ENCODE peak calls at places on chromosomes 3 and 15, in ten cellular contexts. One of them, this sample, is unnamed.

GRCh38 chr3:114558271-114558670 is 264.4 kb downstream of the TIGIT start:
- DNase-seq in transverse colon: no peak
- DNase-seq in CD8-positive, alpha-beta memory T cell: no peak
- DNase-seq in stomach: no peak
- DNase-seq in PC-9: no peak
- DNase-seq in heart right ventricle: no peak
- DNase-seq in upper lobe of right lung: no peak
- DNase-seq in brain microvascular endothelial cell: no peak
- DNase-seq in cardiac muscle cell: peak
- DNase-seq in body of pancreas: no peak
- DNase-seq in this sample: no peak

GRCh38 chr3:45765956-45766355 is 30.4 kb downstream of the SLC6A20 start:
- DNase-seq in transverse colon: no peak
- DNase-seq in heart right ventricle: no peak
- DNase-seq in brain microvascular endothelial cell: no peak
- DNase-seq in body of pancreas: no peak
- DNase-seq in cardiac muscle cell: no peak
- DNase-seq in stomach: no peak
- DNase-seq in PC-9: no peak
- DNase-seq in upper lobe of right lung: no peak
- DNase-seq in CD8-positive, alpha-beta memory T cell: no peak
- DNase-seq in this sample: no peak

GRCh38 chr3:48402281-48402732 is 27.6 kb downstream of the PLXNB1 start:
- DNase-seq in CD8-positive, alpha-beta memory T cell: no peak
- DNase-seq in transverse colon: peak
- DNase-seq in PC-9: no peak
- DNase-seq in upper lobe of right lung: peak
- DNase-seq in cardiac muscle cell: peak
- DNase-seq in heart right ventricle: no peak
- DNase-seq in brain microvascular endothelial cell: peak
- DNase-seq in body of pancreas: peak
- DNase-seq in stomach: peak
- DNase-seq in this sample: peak

GRCh38 chr15:67736810-67737209 is 88.5 kb upstream of the SKOR1 start:
- DNase-seq in transverse colon: no peak
- DNase-seq in PC-9: no peak
- DNase-seq in body of pancreas: no peak
- DNase-seq in brain microvascular endothelial cell: no peak
- DNase-seq in stomach: no peak
- DNase-seq in upper lobe of right lung: no peak
- DNase-seq in heart right ventricle: no peak
- DNase-seq in CD8-positive, alpha-beta memory T cell: no peak
- DNase-seq in cardiac muscle cell: no peak
- DNase-seq in this sample: no peak

GRCh38 chr15:90103669-90104329 is 1.5 kb upstream of the IDH2 start:
- DNase-seq in cardiac muscle cell: no peak
- DNase-seq in upper lobe of right lung: no peak
- DNase-seq in transverse colon: no peak
- DNase-seq in stomach: peak
- DNase-seq in PC-9: no peak
- DNase-seq in CD8-positive, alpha-beta memory T cell: no peak
- DNase-seq in brain microvascular endothelial cell: no peak
- DNase-seq in heart right ventricle: no peak
- DNase-seq in body of pancreas: peak
- DNase-seq in this sample: no peak

GRCh38 chr3:45890405-45890804 is 4.1 kb downstream of the CCR9 start:
- DNase-seq in heart right ventricle: no peak
- DNase-seq in CD8-positive, alpha-beta memory T cell: no peak
- DNase-seq in cardiac muscle cell: no peak
- DNase-seq in PC-9: no peak
- DNase-seq in body of pancreas: peak
- DNase-seq in brain microvascular endothelial cell: no peak
- DNase-seq in stomach: no peak
- DNase-seq in upper lobe of right lung: no peak
- DNase-seq in transverse colon: peak
- DNase-seq in this sample: peak

GRCh38 chr3:16523778-16524177 is 10.3 kb upstream of the RFTN1 start:
- DNase-seq in body of pancreas: no peak
- DNase-seq in heart right ventricle: no peak
- DNase-seq in transverse colon: no peak
- DNase-seq in cardiac muscle cell: no peak
- DNase-seq in brain microvascular endothelial cell: peak
- DNase-seq in stomach: no peak
- DNase-seq in upper lobe of right lung: no peak
- DNase-seq in CD8-positive, alpha-beta memory T cell: no peak
- DNase-seq in PC-9: no peak
- DNase-seq in this sample: no peak

GRCh38 chr15:20409247-20409646 is 132.4 kb downstream of the GOLGA6L6 start:
- DNase-seq in heart right ventricle: no peak
- DNase-seq in CD8-positive, alpha-beta memory T cell: no peak
- DNase-seq in brain microvascular endothelial cell: no peak
- DNase-seq in body of pancreas: no peak
- DNase-seq in cardiac muscle cell: no peak
- DNase-seq in PC-9: no peak
- DNase-seq in transverse colon: no peak
- DNase-seq in stomach: no peak
- DNase-seq in upper lobe of right lung: no peak
- DNase-seq in this sample: no peak

GRCh38 chr3:99981138-99981537 is 133.2 kb downstream of the FILIP1L start:
- DNase-seq in transverse colon: no peak
- DNase-seq in body of pancreas: no peak
- DNase-seq in upper lobe of right lung: no peak
- DNase-seq in heart right ventricle: no peak
- DNase-seq in CD8-positive, alpha-beta memory T cell: no peak
- DNase-seq in cardiac muscle cell: no peak
- DNase-seq in stomach: no peak
- DNase-seq in brain microvascular endothelial cell: no peak
- DNase-seq in PC-9: no peak
- DNase-seq in this sample: no peak

GRCh38 chr15:57506422-57506821 is 85.3 kb upstream of the MYZAP start:
- DNase-seq in upper lobe of right lung: no peak
- DNase-seq in brain microvascular endothelial cell: no peak
- DNase-seq in PC-9: no peak
- DNase-seq in transverse colon: no peak
- DNase-seq in heart right ventricle: no peak
- DNase-seq in stomach: no peak
- DNase-seq in body of pancreas: peak
- DNase-seq in cardiac muscle cell: no peak
- DNase-seq in CD8-positive, alpha-beta memory T cell: no peak
- DNase-seq in this sample: no peak

GRCh38 chr15:27365441-27365840 is 394.5 kb downstream of the GABRG3 start:
- DNase-seq in transverse colon: no peak
- DNase-seq in brain microvascular endothelial cell: no peak
- DNase-seq in cardiac muscle cell: no peak
- DNase-seq in body of pancreas: no peak
- DNase-seq in upper lobe of right lung: no peak
- DNase-seq in stomach: no peak
- DNase-seq in heart right ventricle: no peak
- DNase-seq in CD8-positive, alpha-beta memory T cell: no peak
- DNase-seq in PC-9: no peak
- DNase-seq in this sample: no peak

GRCh38 chr3:14183015-14183577 is 4.5 kb downstream of the LSM3 start:
- DNase-seq in body of pancreas: no peak
- DNase-seq in upper lobe of right lung: no peak
- DNase-seq in stomach: no peak
- DNase-seq in PC-9: no peak
- DNase-seq in cardiac muscle cell: no peak
- DNase-seq in transverse colon: no peak
- DNase-seq in heart right ventricle: no peak
- DNase-seq in brain microvascular endothelial cell: no peak
- DNase-seq in CD8-positive, alpha-beta memory T cell: no peak
- DNase-seq in this sample: no peak

GRCh38 chr15:69462030-69462492 is 9.4 kb downstream of the RPLP1 start:
- DNase-seq in brain microvascular endothelial cell: no peak
- DNase-seq in body of pancreas: peak
- DNase-seq in cardiac muscle cell: no peak
- DNase-seq in upper lobe of right lung: peak
- DNase-seq in heart right ventricle: peak
- DNase-seq in stomach: peak
- DNase-seq in PC-9: peak
- DNase-seq in transverse colon: peak
- DNase-seq in CD8-positive, alpha-beta memory T cell: no peak
- DNase-seq in this sample: peak

GRCh38 chr3:79297242-79297641 is 470.6 kb downstream of the ROBO1 start:
- DNase-seq in cardiac muscle cell: peak
- DNase-seq in brain microvascular endothelial cell: peak
- DNase-seq in upper lobe of right lung: no peak
- DNase-seq in body of pancreas: no peak
- DNase-seq in PC-9: peak
- DNase-seq in transverse colon: no peak
- DNase-seq in CD8-positive, alpha-beta memory T cell: no peak
- DNase-seq in stomach: no peak
- DNase-seq in heart right ventricle: no peak
- DNase-seq in this sample: no peak

GRCh38 chr3:172106989-172107388 is 67.6 kb downstream of the FNDC3B start:
- DNase-seq in CD8-positive, alpha-beta memory T cell: peak
- DNase-seq in transverse colon: peak
- DNase-seq in upper lobe of right lung: peak
- DNase-seq in body of pancreas: no peak
- DNase-seq in brain microvascular endothelial cell: no peak
- DNase-seq in heart right ventricle: no peak
- DNase-seq in cardiac muscle cell: peak
- DNase-seq in stomach: peak
- DNase-seq in PC-9: no peak
- DNase-seq in this sample: peak

GRCh38 chr3:106635271-106635670 is 742.0 kb upstream of the CCDC54 start:
- DNase-seq in stomach: no peak
- DNase-seq in heart right ventricle: no peak
- DNase-seq in body of pancreas: no peak
- DNase-seq in transverse colon: no peak
- DNase-seq in upper lobe of right lung: no peak
- DNase-seq in brain microvascular endothelial cell: peak
- DNase-seq in PC-9: no peak
- DNase-seq in CD8-positive, alpha-beta memory T cell: no peak
- DNase-seq in cardiac muscle cell: peak
- DNase-seq in this sample: no peak

GRCh38 chr3:187628169-187628568 is 42.0 kb downstream of the SST start:
- DNase-seq in cardiac muscle cell: no peak
- DNase-seq in brain microvascular endothelial cell: no peak
- DNase-seq in upper lobe of right lung: no peak
- DNase-seq in heart right ventricle: no peak
- DNase-seq in stomach: no peak
- DNase-seq in transverse colon: no peak
- DNase-seq in PC-9: no peak
- DNase-seq in CD8-positive, alpha-beta memory T cell: no peak
- DNase-seq in body of pancreas: no peak
- DNase-seq in this sample: no peak

GRCh38 chr15:80969316-80969715 is 20.3 kb downstream of the MESD start:
- DNase-seq in upper lobe of right lung: no peak
- DNase-seq in PC-9: no peak
- DNase-seq in heart right ventricle: no peak
- DNase-seq in body of pancreas: no peak
- DNase-seq in transverse colon: no peak
- DNase-seq in brain microvascular endothelial cell: no peak
- DNase-seq in cardiac muscle cell: no peak
- DNase-seq in CD8-positive, alpha-beta memory T cell: no peak
- DNase-seq in stomach: no peak
- DNase-seq in this sample: no peak

DNA sequence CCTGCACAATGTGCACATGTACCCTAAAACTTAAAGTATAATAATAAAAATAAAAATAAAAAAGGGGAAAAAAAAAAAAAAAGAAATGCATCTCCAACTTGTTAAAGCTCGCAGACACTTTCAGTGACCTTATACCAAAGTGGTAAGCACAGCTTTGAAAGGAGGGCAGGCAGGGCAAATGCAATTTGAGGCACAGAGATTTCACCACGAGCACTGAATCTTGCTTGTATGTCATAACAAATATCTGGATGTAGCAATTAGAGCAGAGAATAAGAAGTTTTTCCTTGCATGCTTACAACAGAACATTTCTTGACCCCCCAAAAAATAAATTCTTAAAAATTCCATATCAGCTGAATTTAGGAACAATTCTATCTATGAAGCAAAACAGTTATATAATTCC is 66.5 kb downstream of the FBN1 start:
- DNase-seq in heart right ventricle: no peak
- DNase-seq in stomach: no peak
- DNase-seq in brain microvascular endothelial cell: no peak
- DNase-seq in cardiac muscle cell: no peak
- DNase-seq in PC-9: no peak
- DNase-seq in upper lobe of right lung: no peak
- DNase-seq in CD8-positive, alpha-beta memory T cell: no peak
- DNase-seq in body of pancreas: no peak
- DNase-seq in transverse colon: no peak
- DNase-seq in this sample: no peak
- H3K4me3 ChIP-seq in heart right ventricle: no peak
- H3K4me3 ChIP-seq in stomach: no peak
- H3K4me3 ChIP-seq in brain microvascular endothelial cell: no peak
- H3K4me3 ChIP-seq in cardiac muscle cell: no peak
- H3K4me3 ChIP-seq in PC-9: no peak
- H3K4me3 ChIP-seq in upper lobe of right lung: no peak
- H3K4me3 ChIP-seq in CD8-positive, alpha-beta memory T cell: no peak
- H3K4me3 ChIP-seq in body of pancreas: no peak
- H3K4me3 ChIP-seq in transverse colon: no peak
- H3K4me3 ChIP-seq in this sample: no peak

DNA sequence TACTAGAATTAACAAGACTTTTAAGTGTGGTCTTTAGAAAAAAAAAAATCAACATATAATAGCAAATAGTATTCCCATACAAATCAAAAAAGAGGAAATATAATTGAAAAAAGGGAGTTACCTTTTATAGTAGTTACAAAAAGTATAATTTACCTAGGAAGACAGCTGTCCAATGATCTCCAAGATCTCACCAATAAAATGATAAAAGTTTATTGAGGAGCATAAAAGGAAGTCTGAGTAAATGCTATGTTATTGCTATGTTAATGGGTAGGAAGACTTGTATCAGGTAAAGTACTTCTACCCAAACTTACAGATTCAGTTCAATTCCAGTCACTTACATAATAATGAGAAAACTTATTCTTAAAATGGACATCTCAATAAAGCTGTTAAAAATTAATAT is 379.0 kb upstream of the TPM1 start:
- DNase-seq in body of pancreas: no peak
- DNase-seq in CD8-positive, alpha-beta memory T cell: no peak
- DNase-seq in brain microvascular endothelial cell: no peak
- DNase-seq in transverse colon: no peak
- DNase-seq in PC-9: no peak
- DNase-seq in stomach: no peak
- DNase-seq in cardiac muscle cell: no peak
- DNase-seq in heart right ventricle: no peak
- DNase-seq in upper lobe of right lung: no peak
- DNase-seq in this sample: no peak
- H3K27ac ChIP-seq in body of pancreas: no peak
- H3K27ac ChIP-seq in CD8-positive, alpha-beta memory T cell: no peak
- H3K27ac ChIP-seq in brain microvascular endothelial cell: no peak
- H3K27ac ChIP-seq in transverse colon: no peak
- H3K27ac ChIP-seq in PC-9: no peak
- H3K27ac ChIP-seq in stomach: no peak
- H3K27ac ChIP-seq in cardiac muscle cell: no peak
- H3K27ac ChIP-seq in heart right ventricle: no peak
- H3K27ac ChIP-seq in upper lobe of right lung: no peak
- H3K27ac ChIP-seq in this sample: no peak

GRCh38 chr15:85059734-85060133 is 78.1 kb downstream of the PDE8A start:
- DNase-seq in transverse colon: no peak
- DNase-seq in brain microvascular endothelial cell: no peak
- DNase-seq in stomach: no peak
- DNase-seq in heart right ventricle: no peak
- DNase-seq in CD8-positive, alpha-beta memory T cell: no peak
- DNase-seq in cardiac muscle cell: no peak
- DNase-seq in body of pancreas: no peak
- DNase-seq in upper lobe of right lung: no peak
- DNase-seq in PC-9: no peak
- DNase-seq in this sample: no peak
- H3K4me3 ChIP-seq in transverse colon: no peak
- H3K4me3 ChIP-seq in brain microvascular endothelial cell: no peak
- H3K4me3 ChIP-seq in stomach: no peak
- H3K4me3 ChIP-seq in heart right ventricle: no peak
- H3K4me3 ChIP-seq in CD8-positive, alpha-beta memory T cell: no peak
- H3K4me3 ChIP-seq in cardiac muscle cell: no peak
- H3K4me3 ChIP-seq in body of pancreas: no peak
- H3K4me3 ChIP-seq in upper lobe of right lung: no peak
- H3K4me3 ChIP-seq in PC-9: no peak
- H3K4me3 ChIP-seq in this sample: no peak

GRCh38 chr15:77481670-77482069 is 61.0 kb downstream of the HMG20A start:
- DNase-seq in heart right ventricle: no peak
- DNase-seq in transverse colon: no peak
- DNase-seq in PC-9: no peak
- DNase-seq in stomach: no peak
- DNase-seq in CD8-positive, alpha-beta memory T cell: no peak
- DNase-seq in body of pancreas: no peak
- DNase-seq in brain microvascular endothelial cell: no peak
- DNase-seq in upper lobe of right lung: no peak
- DNase-seq in cardiac muscle cell: peak
- DNase-seq in this sample: no peak
- H3K27ac ChIP-seq in heart right ventricle: peak
- H3K27ac ChIP-seq in transverse colon: no peak
- H3K27ac ChIP-seq in PC-9: no peak
- H3K27ac ChIP-seq in stomach: no peak
- H3K27ac ChIP-seq in CD8-positive, alpha-beta memory T cell: no peak
- H3K27ac ChIP-seq in body of pancreas: no peak
- H3K27ac ChIP-seq in brain microvascular endothelial cell: no peak
- H3K27ac ChIP-seq in upper lobe of right lung: peak
- H3K27ac ChIP-seq in cardiac muscle cell: no peak
- H3K27ac ChIP-seq in this sample: no peak

This sample was measured in Peyer's patch.